ENCODE peak calls at places on chromosome 17, in nine cellular contexts. N is fibroblast of lung, C is lower lobe of right lung, F is A549, U is ovary, E is uterus, I is choroid plexus epithelial cell, Q is DND-41, S is cardiac muscle cell. R is an unnamed sample.

GRCh38 chr17:76085731-76086366 is 6.9 kb downstream of the ZACN start:
- DNase-seq in N (no peak), C (peak), F (no peak), U (no peak), E (no peak), I (no peak), Q (no peak), S (no peak), R (no peak)

GRCh38 chr17:45971698-45972141 is 27.3 kb upstream of the STH start:
- DNase-seq in N (no peak), C (no peak), F (no peak), U (no peak), E (no peak), I (no peak), Q (no peak), S (no peak), R (no peak)

GRCh38 chr17:66002807-66003206 is 189.1 kb downstream of the CEP112 start:
- DNase-seq in N (no peak), C (no peak), F (no peak), U (no peak), E (no peak), I (peak), Q (no peak), S (peak), R (no peak)

GRCh38 chr17:12898110-12898509 is 108.8 kb downstream of the ARHGAP44 start:
- DNase-seq in N (no peak), C (no peak), F (no peak), U (no peak), E (no peak), I (no peak), Q (no peak), S (no peak), R (no peak)

GRCh38 chr17:65514541-65514940 is 46.9 kb downstream of the AXIN2 start:
- DNase-seq in N (peak), C (no peak), F (no peak), U (no peak), E (no peak), I (no peak), Q (no peak), S (peak), R (peak)

GRCh38 chr17:47693667-47694017 is 319 bp upstream of the TBKBP1 start:
- DNase-seq in N (no peak), C (no peak), F (no peak), U (no peak), E (no peak), I (no peak), Q (no peak), S (no peak), R (no peak)

GRCh38 chr17:48335858-48336500 is 94.0 kb downstream of the SKAP1 start:
- DNase-seq in N (peak), C (no peak), F (peak), U (no peak), E (no peak), I (peak), Q (no peak), S (peak), R (peak)

GRCh38 chr17:75138519-75138918 is 7.0 kb upstream of the NT5C start:
- DNase-seq in N (no peak), C (no peak), F (no peak), U (no peak), E (no peak), I (no peak), Q (no peak), S (no peak), R (no peak)

GRCh38 chr17:67615011-67615561 is 102.7 kb upstream of the NOL11 start:
- DNase-seq in N (peak), C (no peak), F (no peak), U (no peak), E (no peak), I (no peak), Q (no peak), S (no peak), R (no peak)

GRCh38 chr17:42698736-42699414 is 16.5 kb downstream of the CNTNAP1 start:
- DNase-seq in N (peak), C (no peak), F (no peak), U (peak), E (peak), I (peak), Q (no peak), S (peak), R (peak)

GRCh38 chr17:80217703-80218362 is 2.3 kb downstream of the SGSH start:
- DNase-seq in N (no peak), C (no peak), F (no peak), U (no peak), E (no peak), I (no peak), Q (no peak), S (no peak), R (no peak)

GRCh38 chr17:9360610-9361571 is 214.7 kb downstream of the STX8 start:
- DNase-seq in N (peak), C (no peak), F (peak), U (peak), E (no peak), I (peak), Q (no peak), S (peak), R (peak)

GRCh38 chr17:69732272-69732671 is 317.8 kb downstream of the MAP2K6 start:
- DNase-seq in N (peak), C (no peak), F (no peak), U (no peak), E (no peak), I (peak), Q (no peak), S (no peak), R (peak)

GRCh38 chr17:12996357-12996756 is 21.5 kb downstream of the ELAC2 start:
- DNase-seq in N (no peak), C (no peak), F (no peak), U (no peak), E (no peak), I (no peak), Q (no peak), S (no peak), R (no peak)

GRCh38 chr17:6893382-6894205 is 62.1 kb upstream of the TEKT1 start:
- DNase-seq in N (no peak), C (no peak), F (no peak), U (no peak), E (no peak), I (no peak), Q (no peak), S (no peak), R (no peak)
- H3K4me3 ChIP-seq in N (no peak), C (no peak), F (no peak), U (no peak), E (no peak), I (no peak), Q (no peak), S (no peak), R (no peak)

DNA sequence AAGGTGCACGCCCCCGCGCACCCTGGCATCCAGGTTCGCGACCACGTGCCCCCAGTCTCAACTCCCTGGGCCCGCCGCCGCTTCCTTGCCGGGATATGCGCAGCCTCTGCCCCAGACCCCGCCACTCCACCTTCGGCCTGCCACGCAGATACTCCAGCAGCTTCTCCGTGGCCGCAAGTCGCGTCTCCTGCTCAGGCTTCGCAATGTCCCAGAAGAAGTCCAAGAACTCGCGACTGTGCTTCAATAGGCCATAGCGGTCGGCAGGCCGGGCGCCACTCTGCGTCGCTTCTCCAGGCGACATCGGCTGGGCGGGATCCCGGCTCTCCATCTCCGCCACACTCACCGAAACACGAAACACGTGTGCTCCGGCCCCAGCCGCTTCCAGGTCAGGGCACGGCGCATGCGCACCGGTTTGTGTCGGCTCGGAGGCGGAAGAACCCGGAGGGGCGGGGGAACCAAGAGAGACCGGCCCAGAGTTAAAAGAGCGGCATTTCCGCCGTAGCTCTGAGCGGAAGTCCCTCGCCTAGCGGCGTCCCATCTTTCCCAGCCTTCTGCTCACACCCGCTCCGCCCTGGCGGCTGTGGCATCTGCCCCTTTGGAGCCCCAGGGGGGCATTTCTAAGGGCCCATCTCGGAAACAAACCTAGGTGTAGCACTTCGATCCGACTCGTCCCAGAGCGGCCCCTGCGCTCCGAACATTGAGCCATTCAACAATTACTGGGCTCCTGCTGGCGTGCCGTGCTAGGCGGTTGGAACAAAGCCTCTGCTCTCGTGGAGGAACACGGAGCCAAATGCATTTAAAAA is at the start of gene MYBBP1A:
- DNase-seq in N (peak), C (peak), F (peak), U (peak), E (peak), I (peak), Q (peak), S (peak), R (peak)
- TF ChIP-seq CTCF in N (peak), C (peak), F (no peak), U (no peak), E (peak), I (peak), Q (peak), S (peak), R (no peak)

GRCh38 chr17:4945944-4946280 is 2.4 kb downstream of the PFN1 start:
- DNase-seq in N (no peak), C (no peak), F (no peak), U (no peak), E (no peak), I (no peak), Q (no peak), S (no peak), R (no peak)
- H3K4me3 ChIP-seq in N (peak), C (peak), F (peak), U (no peak), E (no peak), I (peak), Q (peak), S (no peak), R (peak)

DNA sequence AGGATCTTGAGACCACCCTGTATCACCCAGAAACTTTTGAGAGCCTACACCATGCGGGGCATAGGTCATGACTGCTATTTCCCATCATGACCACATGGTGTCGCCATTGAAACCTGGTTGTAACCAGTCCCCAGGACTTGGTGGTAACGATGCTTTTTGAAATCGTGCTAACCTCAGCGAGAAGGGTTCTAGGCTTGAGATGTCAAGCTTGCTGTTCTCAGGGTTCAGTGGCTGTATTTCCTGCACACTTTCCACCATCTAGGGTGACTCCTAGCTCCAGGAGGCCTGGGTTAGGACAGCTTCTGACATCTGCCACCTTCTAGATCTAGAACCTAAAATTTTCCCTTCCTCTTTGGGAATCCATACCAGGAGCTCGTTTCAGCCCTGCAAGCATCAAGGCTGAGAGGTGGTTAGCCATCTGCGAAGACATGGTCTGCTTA is 13.0 kb upstream of the SPNS3 start:
- DNase-seq in N (peak), C (no peak), F (peak), U (peak), E (peak), I (peak), Q (peak), S (peak), R (peak)
- TF ChIP-seq CTCF in N (peak), C (peak), F (peak), U (peak), E (peak), I (peak), Q (peak), S (peak), R (peak)

DNA sequence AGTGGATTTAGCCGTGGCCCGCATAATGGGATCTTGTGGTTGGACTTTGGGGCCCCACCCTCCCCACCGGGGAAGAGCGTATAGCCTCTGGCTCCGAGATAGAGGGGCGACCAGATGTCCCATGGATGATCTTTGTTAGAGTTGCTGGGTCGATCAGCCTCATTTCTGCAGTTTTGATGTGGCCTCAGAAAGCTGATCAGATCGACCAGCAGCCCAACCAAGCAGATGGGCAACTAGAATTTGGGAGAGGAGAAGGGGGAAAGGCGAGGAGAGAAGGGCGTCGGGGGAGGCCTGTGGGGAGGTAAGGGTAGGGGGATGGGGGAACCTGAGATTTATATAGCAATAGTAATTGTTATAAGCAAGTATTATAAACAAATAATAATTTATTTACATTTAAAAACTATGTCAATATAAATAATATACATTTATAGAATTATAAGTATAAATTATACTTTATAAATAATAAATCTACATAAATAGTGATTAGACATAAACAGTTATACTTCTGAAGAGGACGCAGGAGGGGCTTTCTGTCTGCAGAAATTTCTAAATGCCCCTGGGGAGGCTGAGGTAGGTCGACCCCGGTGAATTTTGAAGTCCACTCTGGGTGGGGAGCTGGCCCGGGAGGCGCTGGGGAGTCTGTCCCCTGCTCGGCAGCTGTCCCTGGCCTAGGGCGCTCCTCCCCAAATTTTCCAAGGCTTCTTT is 136.3 kb downstream of the KCNJ12 start:
- DNase-seq in N (no peak), C (no peak), F (no peak), U (no peak), E (no peak), I (no peak), Q (no peak), S (no peak), R (no peak)
- H3K4me3 ChIP-seq in N (peak), C (peak), F (no peak), U (no peak), E (no peak), I (peak), Q (no peak), S (no peak), R (no peak)

GRCh38 chr17:2174471-2175293 is 119.8 kb downstream of the HIC1 start:
- DNase-seq in N (peak), C (peak), F (peak), U (peak), E (peak), I (peak), Q (no peak), S (peak), R (peak)
- TF ChIP-seq CTCF in N (peak), C (no peak), F (no peak), U (no peak), E (no peak), I (peak), Q (no peak), S (no peak), R (no peak)

DNA sequence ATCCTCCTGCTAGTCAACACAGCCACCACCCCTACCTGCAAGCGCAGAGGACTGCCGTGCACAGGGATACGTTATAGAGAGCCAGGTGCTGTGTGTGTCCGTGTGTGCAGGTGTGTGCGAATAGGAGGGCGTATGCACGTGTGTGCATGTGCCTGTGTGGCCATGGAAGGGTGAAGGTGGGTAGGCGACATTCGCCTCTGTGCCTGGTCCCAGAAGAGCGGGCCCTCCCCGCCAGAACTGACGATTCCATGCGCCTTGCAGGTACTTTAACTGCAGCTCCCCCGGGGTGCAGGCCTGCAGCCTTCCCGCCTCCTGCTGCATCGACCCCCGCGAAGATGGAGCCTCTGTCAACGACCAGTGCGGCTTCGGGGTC is 8.7 kb downstream of the PDE6G start:
- DNase-seq in N (no peak), C (no peak), F (no peak), U (no peak), E (no peak), I (no peak), Q (no peak), S (no peak), R (no peak)
- H3K4me3 ChIP-seq in N (no peak), C (no peak), F (no peak), U (no peak), E (no peak), I (no peak), Q (no peak), S (no peak), R (no peak)

GRCh38 chr17:44220211-44221071 is 966 bp upstream of the UBTF start:
- DNase-seq in N (peak), C (peak), F (peak), U (peak), E (no peak), I (peak), Q (peak), S (peak), R (peak)
- TF ChIP-seq CTCF in N (no peak), C (peak), F (peak), U (no peak), E (no peak), I (no peak), Q (no peak), S (no peak), R (no peak)

GRCh38 chr17:58279016-58279671 is 1.6 kb downstream of the MPO start:
- DNase-seq in N (peak), C (peak), F (no peak), U (no peak), E (no peak), I (peak), Q (no peak), S (peak), R (peak)
- H3K4me3 ChIP-seq in N (no peak), C (peak), F (no peak), U (no peak), E (no peak), I (no peak), Q (no peak), S (no peak), R (no peak)

DNA sequence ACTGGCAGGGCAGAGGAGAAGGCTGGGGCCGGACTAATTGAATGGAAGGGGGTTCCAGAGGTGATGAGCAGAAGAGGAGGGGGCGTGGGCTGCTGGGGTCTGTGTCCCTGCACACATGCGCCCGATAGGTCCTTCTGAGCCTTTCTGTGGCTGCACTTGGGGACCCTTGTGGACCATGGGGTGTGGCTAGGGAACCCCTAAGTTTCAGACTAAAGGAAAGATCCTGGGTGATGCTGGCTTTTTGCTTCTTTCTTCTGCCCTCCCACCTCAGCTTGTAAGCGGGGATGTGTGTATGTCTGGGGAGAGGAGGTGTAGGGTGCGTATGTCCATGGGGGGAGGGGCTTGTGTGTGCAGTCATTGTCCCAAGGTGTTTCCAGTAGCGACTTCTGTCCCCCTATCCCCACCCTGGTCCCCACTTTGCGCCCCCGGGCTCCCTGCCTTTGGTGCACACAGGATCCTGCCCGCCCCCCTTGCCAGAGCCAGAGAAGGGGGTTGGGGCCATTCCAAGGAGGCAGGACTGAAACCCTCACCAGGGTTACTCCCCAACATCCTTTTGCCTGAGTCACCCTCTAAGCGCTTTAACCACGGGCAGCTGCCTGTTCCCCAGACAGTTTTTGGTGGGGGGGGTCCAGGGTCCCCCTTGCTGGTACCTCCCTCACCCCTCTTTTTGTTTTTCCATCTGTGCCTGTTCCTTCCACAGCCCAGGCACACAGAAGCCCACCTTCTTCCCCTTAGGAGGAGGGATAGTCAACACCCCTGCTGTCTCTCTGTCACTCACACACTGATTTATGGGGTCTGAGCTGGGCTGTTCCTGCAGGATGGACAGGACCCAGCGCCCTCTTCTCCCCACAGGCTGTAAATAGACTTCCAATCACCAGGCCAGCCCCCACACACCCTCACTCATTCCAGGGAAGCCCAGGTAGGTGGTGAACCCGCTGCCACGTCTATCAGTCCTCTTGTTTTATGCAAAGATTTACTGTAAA is 83.2 kb downstream of the ARHGAP23 start:
- DNase-seq in N (peak), C (no peak), F (no peak), U (peak), E (peak), I (peak), Q (no peak), S (peak), R (peak)
- TF ChIP-seq CTCF in N (no peak), C (no peak), F (no peak), U (no peak), E (no peak), I (no peak), Q (no peak), S (no peak), R (no peak)

R was measured in foreskin fibroblast.